ENCODE peak calls at places on chromosomes 12 and 14, in five cellular contexts. M is GDM1; E is hypothalamus; Y is CD4-positive, alpha-beta T cell; W is MCF 10A. O is an unnamed sample.

GRCh38 chr14:92573761-92574498 is 60.3 kb downstream of the RIN3 start:
- DNase-seq in Y (no peak), W (no peak), M (no peak), E (no peak), O (no peak)

GRCh38 chr12:57766464-57767311 is at the start of gene CYP27B1:
- DNase-seq in W (peak), M (no peak), E (no peak), Y (no peak), O (no peak)

GRCh38 chr14:20247651-20248246 is 8.7 kb downstream of the OR11H4 start:
- DNase-seq in Y (no peak), E (no peak), M (no peak), W (peak), O (no peak)

GRCh38 chr12:16358896-16359295 is 11.5 kb downstream of the MGST1 start:
- DNase-seq in W (no peak), Y (no peak), M (no peak), E (no peak), O (no peak)

GRCh38 chr14:58275527-58276190 is 22.7 kb upstream of the ARID4A start:
- DNase-seq in M (no peak), E (no peak), Y (no peak), W (no peak), O (no peak)

GRCh38 chr14:100438678-100439592 is 115.8 kb downstream of the SLC25A47 start:
- DNase-seq in W (peak), Y (no peak), M (no peak), E (no peak), O (no peak)

GRCh38 chr12:38772427-38772826 is 133.0 kb downstream of the CPNE8 start:
- DNase-seq in Y (no peak), M (no peak), E (no peak), W (no peak), O (no peak)

GRCh38 chr12:122473543-122474323 is 27.0 kb downstream of the ZCCHC8 start:
- DNase-seq in M (no peak), Y (no peak), W (peak), E (no peak), O (no peak)

GRCh38 chr12:106139422-106140141 is 828 bp upstream of the NUAK1 start:
- DNase-seq in M (no peak), Y (no peak), E (peak), W (peak), O (no peak)

GRCh38 chr14:77505031-77505430 is 6.4 kb upstream of the ISM2 start:
- DNase-seq in W (no peak), M (no peak), Y (no peak), E (no peak), O (no peak)

GRCh38 chr12:6943719-6944380 is at the start of the genes C12orf57 and RNU7-1:
- DNase-seq in E (peak), W (peak), M (peak), Y (peak), O (peak)

GRCh38 chr12:116480210-116480818 is 78.9 kb upstream of the MAP1LC3B2 start:
- DNase-seq in M (no peak), Y (no peak), E (no peak), W (no peak), O (no peak)

GRCh38 chr14:61277232-61277631 is 3.9 kb downstream of the TMEM30B start:
- DNase-seq in E (no peak), M (no peak), Y (no peak), W (no peak), O (no peak)

GRCh38 chr12:66403746-66404145 is 101.5 kb downstream of the HELB start:
- DNase-seq in Y (no peak), W (no peak), M (no peak), E (no peak), O (no peak)

GRCh38 chr14:102633906-102634595 is 41.6 kb downstream of the RCOR1 start:
- DNase-seq in E (no peak), Y (no peak), M (no peak), W (no peak), O (no peak)

GRCh38 chr12:122527478-122527944 is 462 bp downstream of the KNTC1 start:
- DNase-seq in Y (peak), W (peak), M (peak), E (no peak), O (peak)

GRCh38 chr14:33777651-33778050 is 173.2 kb downstream of the EGLN3 start:
- DNase-seq in W (peak), Y (no peak), E (no peak), M (no peak), O (no peak)

GRCh38 chr14:61109288-61109687 is 128.2 kb downstream of the SLC38A6 start:
- DNase-seq in Y (no peak), M (no peak), E (no peak), W (no peak), O (no peak)

O was measured in T follicular helper cell.